ENCODE peak calls at places on chromosomes 2 and 18, in six cellular contexts. G, W, X, V, Q and R are unnamed samples.

GRCh38 chr2:150788741-150789140 is 301.3 kb upstream of the RND3 start:
- DNase-seq in X (no peak), G (no peak), Q (no peak), V (no peak), W (no peak), R (no peak)

GRCh38 chr2:54437588-54437987 is 18.5 kb upstream of the SPTBN1 start:
- DNase-seq in V (no peak), W (no peak), X (no peak), Q (no peak), G (no peak), R (no peak)

GRCh38 chr2:127657232-127657595 is 11.3 kb downstream of the GPR17 start:
- DNase-seq in G (no peak), X (no peak), Q (no peak), W (no peak), V (no peak), R (no peak)

GRCh38 chr2:27772804-27773203 is 1.3 kb downstream of the MRPL33 start:
- DNase-seq in W (no peak), X (no peak), G (no peak), Q (no peak), V (no peak), R (no peak)

GRCh38 chr2:101961287-101962242 is 30.2 kb upstream of the IL1R2 start:
- DNase-seq in W (no peak), G (no peak), V (no peak), Q (no peak), X (peak), R (no peak)

GRCh38 chr18:905948-906415 is 1.3 kb downstream of the ADCYAP1 start:
- DNase-seq in W (peak), V (peak), X (no peak), Q (no peak), G (peak), R (no peak)

GRCh38 chr2:603427-603826 is 73.8 kb downstream of the TMEM18 start:
- DNase-seq in V (no peak), Q (no peak), W (peak), G (no peak), X (no peak), R (no peak)

GRCh38 chr18:77990131-77990530 is 740.5 kb downstream of the GALR1 start:
- DNase-seq in Q (no peak), V (no peak), G (no peak), X (no peak), W (no peak), R (no peak)

GRCh38 chr2:39947294-39948015 is 168.4 kb upstream of the THUMPD2 start:
- DNase-seq in G (no peak), W (no peak), V (no peak), X (no peak), Q (no peak), R (no peak)

GRCh38 chr2:133605031-133605773 is 36.9 kb upstream of the NCKAP5 start:
- DNase-seq in G (no peak), V (no peak), Q (no peak), W (no peak), X (no peak), R (no peak)

GRCh38 chr18:36467614-36468013 is 170.1 kb downstream of the FHOD3 start:
- DNase-seq in W (no peak), V (no peak), X (no peak), Q (no peak), G (no peak), R (no peak)

GRCh38 chr18:23210526-23210925 is 75.2 kb downstream of the CABLES1 start:
- DNase-seq in W (no peak), V (no peak), X (no peak), G (no peak), Q (no peak), R (no peak)

GRCh38 chr2:196314780-196315179 is 143.4 kb upstream of the STK17B start:
- DNase-seq in V (no peak), Q (no peak), G (no peak), W (peak), X (no peak), R (no peak)

GRCh38 chr2:242029422-242030225 is 160.1 kb downstream of the RTP5 start:
- DNase-seq in V (no peak), Q (peak), G (no peak), X (no peak), W (peak), R (no peak)

GRCh38 chr2:131011481-131011880 is 81.8 kb downstream of the FAM168B start:
- DNase-seq in X (no peak), W (peak), V (no peak), Q (no peak), G (no peak), R (no peak)

GRCh38 chr2:131006561-131006960 is 86.7 kb downstream of the FAM168B start:
- DNase-seq in Q (no peak), G (no peak), V (no peak), X (no peak), W (peak), R (no peak)

GRCh38 chr2:131009713-131010475 is 83.4 kb downstream of the FAM168B start:
- DNase-seq in V (no peak), G (no peak), X (no peak), W (peak), Q (no peak), R (no peak)

GRCh38 chr2:131010566-131010965 is 82.7 kb downstream of the FAM168B start:
- DNase-seq in W (peak), X (no peak), Q (no peak), V (no peak), G (no peak), R (no peak)

GRCh38 chr2:131008967-131009366 is 84.3 kb downstream of the FAM168B start:
- DNase-seq in V (no peak), Q (no peak), W (no peak), X (no peak), G (no peak), R (no peak)
- TF ChIP-seq CTCF in V (peak), Q (peak), W (peak), X (no peak), G (no peak), R (no peak)

DNA sequence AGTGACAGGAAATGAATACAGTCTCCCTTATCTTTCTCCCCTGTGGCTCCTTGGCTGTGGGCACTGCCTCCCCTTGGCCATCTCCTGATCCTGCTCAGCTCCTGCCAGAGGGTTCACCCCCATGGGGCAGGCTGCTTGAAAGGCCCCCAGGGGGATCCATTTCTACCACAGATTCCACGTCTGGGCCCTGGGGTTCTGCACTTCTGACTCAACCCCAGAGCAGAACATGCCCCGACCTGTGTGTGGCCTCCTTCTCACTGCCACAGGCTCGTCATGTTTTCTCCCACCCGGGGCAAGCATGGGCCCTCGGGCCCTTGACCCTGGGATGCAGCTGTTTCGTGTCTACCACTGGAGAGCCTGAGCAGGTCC is 122.2 kb downstream of the ACKR3 start:
- DNase-seq in V (no peak), W (no peak), G (no peak), Q (no peak), X (no peak), R (no peak)
- TF ChIP-seq CTCF in V (no peak), W (peak), G (no peak), Q (no peak), X (no peak), R (no peak)

GRCh38 chr2:38581193-38582147 is 21.3 kb downstream of the HNRNPLL start:
- DNase-seq in V (no peak), W (peak), Q (no peak), G (peak), X (no peak), R (peak)
- TF ChIP-seq CTCF in V (peak), W (peak), Q (peak), G (peak), X (peak), R (peak)

DNA sequence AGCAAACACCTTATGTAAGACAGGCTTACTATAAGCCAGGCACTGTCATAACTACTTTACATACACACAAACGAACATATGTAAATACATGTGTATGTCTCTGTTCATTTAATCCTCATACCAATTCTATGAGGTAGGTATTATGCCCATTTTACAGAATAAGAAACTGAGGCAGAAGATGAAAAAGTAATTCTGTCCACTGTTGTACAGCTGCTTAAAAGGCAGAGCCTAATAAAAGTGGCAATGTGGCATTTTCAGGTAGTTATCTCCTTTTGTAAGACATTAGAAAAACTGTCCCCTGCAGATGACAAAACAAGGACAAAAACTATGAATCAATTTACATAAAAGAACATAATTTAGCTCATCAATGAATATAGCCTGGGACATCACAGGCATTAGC is 69.9 kb downstream of the PLEKHM3 start:
- DNase-seq in G (no peak), W (no peak), Q (no peak), X (no peak), V (no peak), R (no peak)
- TF ChIP-seq CTCF in G (no peak), W (no peak), Q (no peak), X (no peak), V (no peak), R (no peak)

DNA sequence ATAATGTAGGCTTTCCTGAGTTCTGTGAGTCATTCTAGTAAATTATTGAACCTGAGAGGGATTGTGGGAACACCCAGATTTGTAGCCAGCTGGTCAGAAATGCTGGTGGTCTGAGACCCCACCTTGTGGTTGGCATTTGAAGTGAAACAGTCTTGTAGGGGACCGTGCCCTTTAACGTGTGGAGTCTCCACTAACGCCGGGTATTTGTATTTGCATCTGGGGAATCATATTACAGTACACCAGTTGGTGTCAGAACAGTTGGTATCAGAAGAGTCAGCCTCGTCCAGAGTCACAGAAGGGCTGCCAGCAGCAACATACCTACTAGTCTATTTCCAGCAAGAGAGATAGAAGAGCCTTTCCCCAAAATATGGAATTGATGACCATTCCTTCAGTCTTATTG is 38.3 kb upstream of the PTPN4 start:
- DNase-seq in G (peak), W (no peak), Q (no peak), V (no peak), X (no peak), R (no peak)
- TF ChIP-seq CTCF in G (peak), W (peak), Q (no peak), V (no peak), X (no peak), R (no peak)

GRCh38 chr2:110114801-110115200 is 821 bp downstream of the MALL start:
- DNase-seq in Q (no peak), V (no peak), G (no peak), W (peak), X (no peak), R (peak)

GRCh38 chr2:110115291-110116032 is at the start of gene MALL:
- DNase-seq in G (peak), Q (no peak), X (no peak), W (peak), V (peak), R (peak)

GRCh38 chr2:110120171-110121051 is 4.8 kb upstream of the MALL start:
- DNase-seq in W (peak), X (no peak), V (no peak), G (no peak), Q (no peak), R (no peak)

GRCh38 chr2:110114007-110114591 is 1.5 kb downstream of the MALL start:
- DNase-seq in Q (no peak), W (peak), V (no peak), G (peak), X (no peak), R (peak)

GRCh38 chr2:110116033-110116710 is 550 bp upstream of the MALL start:
- DNase-seq in X (no peak), W (peak), V (peak), Q (no peak), G (peak), R (peak)
- TF ChIP-seq CTCF in X (peak), W (peak), V (peak), Q (peak), G (peak), R (peak)

GRCh38 chr2:74553892-74554820 is at the start of the genes DOK1 and LOXL3:
- DNase-seq in G (peak), W (peak), X (peak), Q (peak), V (peak), R (peak)
- TF ChIP-seq CTCF in G (no peak), W (no peak), X (no peak), Q (no peak), V (no peak), R (no peak)